ENCODE peak calls at places on chromosome 14, in nine cellular contexts. One of them, this sample, is unnamed.
A peak's percentile ranks its signal among the peaks of the same experiment; 100 is the strongest.

GRCh38 chr14:65268594-65268993 is 143.9 kb upstream of the FUT8 start:
- DNase-seq in dorsolateral prefrontal cortex: no peak
- DNase-seq in occipital lobe: no peak
- DNase-seq in MM.1S: no peak
- DNase-seq in natural killer cell treated with Interleukin-12 subunit alpha and Interleukin-12 subunit beta and Interleukin-15 and Interleukin-18, amount 100 ng/mL, for 72 hours: no peak
- DNase-seq in T-helper 2 cell: no peak
- DNase-seq in HCEC 1CT: no peak
- DNase-seq in A549: no peak
- DNase-seq in posterior cingulate gyrus: no peak
- DNase-seq in this sample: no peak

GRCh38 chr14:67436006-67436866 is 24.3 kb upstream of the PLEK2 start:
- DNase-seq in posterior cingulate gyrus: peak; percentile 47
- DNase-seq in A549: no peak
- DNase-seq in dorsolateral prefrontal cortex: no peak
- DNase-seq in HCEC 1CT: no peak
- DNase-seq in natural killer cell treated with Interleukin-12 subunit alpha and Interleukin-12 subunit beta and Interleukin-15 and Interleukin-18, amount 100 ng/mL, for 72 hours: no peak
- DNase-seq in occipital lobe: no peak
- DNase-seq in MM.1S: no peak
- DNase-seq in T-helper 2 cell: no peak
- DNase-seq in this sample: no peak

GRCh38 chr14:88322505-88323085 is 474 bp downstream of the KCNK10 start:
- DNase-seq in occipital lobe: peak; percentile 41
- DNase-seq in MM.1S: no peak
- DNase-seq in T-helper 2 cell: no peak
- DNase-seq in dorsolateral prefrontal cortex: peak; percentile 28
- DNase-seq in HCEC 1CT: no peak
- DNase-seq in A549: no peak
- DNase-seq in natural killer cell treated with Interleukin-12 subunit alpha and Interleukin-12 subunit beta and Interleukin-15 and Interleukin-18, amount 100 ng/mL, for 72 hours: no peak
- DNase-seq in posterior cingulate gyrus: peak; percentile 84
- DNase-seq in this sample: no peak

GRCh38 chr14:64045091-64045490 is 192.3 kb downstream of the SYNE2 start:
- DNase-seq in A549: no peak
- DNase-seq in occipital lobe: no peak
- DNase-seq in MM.1S: no peak
- DNase-seq in posterior cingulate gyrus: no peak
- DNase-seq in dorsolateral prefrontal cortex: no peak
- DNase-seq in T-helper 2 cell: no peak
- DNase-seq in HCEC 1CT: no peak
- DNase-seq in natural killer cell treated with Interleukin-12 subunit alpha and Interleukin-12 subunit beta and Interleukin-15 and Interleukin-18, amount 100 ng/mL, for 72 hours: no peak
- DNase-seq in this sample: no peak

GRCh38 chr14:72498646-72499045 is 395.3 kb downstream of the DPF3 start:
- DNase-seq in T-helper 2 cell: no peak
- DNase-seq in posterior cingulate gyrus: no peak
- DNase-seq in MM.1S: no peak
- DNase-seq in A549: no peak
- DNase-seq in natural killer cell treated with Interleukin-12 subunit alpha and Interleukin-12 subunit beta and Interleukin-15 and Interleukin-18, amount 100 ng/mL, for 72 hours: no peak
- DNase-seq in dorsolateral prefrontal cortex: no peak
- DNase-seq in occipital lobe: no peak
- DNase-seq in HCEC 1CT: no peak
- DNase-seq in this sample: no peak

GRCh38 chr14:64246688-64247087 is 47.5 kb downstream of the ESR2 start:
- DNase-seq in A549: no peak
- DNase-seq in HCEC 1CT: no peak
- DNase-seq in dorsolateral prefrontal cortex: no peak
- DNase-seq in occipital lobe: no peak
- DNase-seq in T-helper 2 cell: no peak
- DNase-seq in posterior cingulate gyrus: no peak
- DNase-seq in natural killer cell treated with Interleukin-12 subunit alpha and Interleukin-12 subunit beta and Interleukin-15 and Interleukin-18, amount 100 ng/mL, for 72 hours: no peak
- DNase-seq in MM.1S: no peak
- DNase-seq in this sample: no peak

GRCh38 chr14:81589381-81590065 is 55.9 kb upstream of the SEL1L start:
- DNase-seq in occipital lobe: no peak
- DNase-seq in dorsolateral prefrontal cortex: no peak
- DNase-seq in natural killer cell treated with Interleukin-12 subunit alpha and Interleukin-12 subunit beta and Interleukin-15 and Interleukin-18, amount 100 ng/mL, for 72 hours: no peak
- DNase-seq in MM.1S: no peak
- DNase-seq in T-helper 2 cell: no peak
- DNase-seq in A549: peak; percentile 4
- DNase-seq in HCEC 1CT: no peak
- DNase-seq in posterior cingulate gyrus: no peak
- DNase-seq in this sample: no peak

GRCh38 chr14:81655423-81656314 is 122.0 kb upstream of the SEL1L start:
- DNase-seq in HCEC 1CT: no peak
- DNase-seq in MM.1S: no peak
- DNase-seq in A549: peak; percentile 15
- DNase-seq in dorsolateral prefrontal cortex: no peak
- DNase-seq in natural killer cell treated with Interleukin-12 subunit alpha and Interleukin-12 subunit beta and Interleukin-15 and Interleukin-18, amount 100 ng/mL, for 72 hours: no peak
- DNase-seq in posterior cingulate gyrus: no peak
- DNase-seq in T-helper 2 cell: no peak
- DNase-seq in occipital lobe: no peak
- DNase-seq in this sample: no peak

GRCh38 chr14:64541261-64541970 is 875 bp downstream of the HSPA2 start:
- DNase-seq in HCEC 1CT: no peak
- DNase-seq in posterior cingulate gyrus: no peak
- DNase-seq in MM.1S: no peak
- DNase-seq in natural killer cell treated with Interleukin-12 subunit alpha and Interleukin-12 subunit beta and Interleukin-15 and Interleukin-18, amount 100 ng/mL, for 72 hours: no peak
- DNase-seq in dorsolateral prefrontal cortex: no peak
- DNase-seq in A549: peak; percentile 18
- DNase-seq in T-helper 2 cell: no peak
- DNase-seq in occipital lobe: no peak
- DNase-seq in this sample: peak; percentile 32

GRCh38 chr14:36866867-36867266 is 205.2 kb downstream of the PAX9 start:
- DNase-seq in posterior cingulate gyrus: no peak
- DNase-seq in dorsolateral prefrontal cortex: no peak
- DNase-seq in A549: no peak
- DNase-seq in natural killer cell treated with Interleukin-12 subunit alpha and Interleukin-12 subunit beta and Interleukin-15 and Interleukin-18, amount 100 ng/mL, for 72 hours: no peak
- DNase-seq in HCEC 1CT: no peak
- DNase-seq in occipital lobe: no peak
- DNase-seq in T-helper 2 cell: no peak
- DNase-seq in MM.1S: peak; percentile 6
- DNase-seq in this sample: no peak

GRCh38 chr14:100653409-100653808 is 66.2 kb upstream of the BEGAIN start:
- DNase-seq in T-helper 2 cell: no peak
- DNase-seq in posterior cingulate gyrus: peak; percentile 33
- DNase-seq in dorsolateral prefrontal cortex: no peak
- DNase-seq in A549: no peak
- DNase-seq in HCEC 1CT: no peak
- DNase-seq in occipital lobe: no peak
- DNase-seq in natural killer cell treated with Interleukin-12 subunit alpha and Interleukin-12 subunit beta and Interleukin-15 and Interleukin-18, amount 100 ng/mL, for 72 hours: no peak
- DNase-seq in MM.1S: no peak
- DNase-seq in this sample: no peak

GRCh38 chr14:105379946-105380345 is 18.4 kb upstream of the TEX22 start:
- DNase-seq in posterior cingulate gyrus: no peak
- DNase-seq in MM.1S: no peak
- DNase-seq in HCEC 1CT: no peak
- DNase-seq in A549: no peak
- DNase-seq in natural killer cell treated with Interleukin-12 subunit alpha and Interleukin-12 subunit beta and Interleukin-15 and Interleukin-18, amount 100 ng/mL, for 72 hours: no peak
- DNase-seq in T-helper 2 cell: no peak
- DNase-seq in occipital lobe: no peak
- DNase-seq in dorsolateral prefrontal cortex: no peak
- DNase-seq in this sample: no peak

GRCh38 chr14:51884086-51884927 is 23.9 kb downstream of the GNG2 start:
- DNase-seq in posterior cingulate gyrus: no peak
- DNase-seq in natural killer cell treated with Interleukin-12 subunit alpha and Interleukin-12 subunit beta and Interleukin-15 and Interleukin-18, amount 100 ng/mL, for 72 hours: no peak
- DNase-seq in MM.1S: no peak
- DNase-seq in T-helper 2 cell: no peak
- DNase-seq in A549: no peak
- DNase-seq in occipital lobe: no peak
- DNase-seq in HCEC 1CT: peak; percentile 85
- DNase-seq in dorsolateral prefrontal cortex: no peak
- DNase-seq in this sample: peak; percentile 63

GRCh38 chr14:91750634-91751198 is 18.8 kb upstream of the CATSPERB start:
- DNase-seq in dorsolateral prefrontal cortex: no peak
- DNase-seq in posterior cingulate gyrus: no peak
- DNase-seq in HCEC 1CT: no peak
- DNase-seq in MM.1S: no peak
- DNase-seq in occipital lobe: no peak
- DNase-seq in natural killer cell treated with Interleukin-12 subunit alpha and Interleukin-12 subunit beta and Interleukin-15 and Interleukin-18, amount 100 ng/mL, for 72 hours: no peak
- DNase-seq in T-helper 2 cell: no peak
- DNase-seq in A549: no peak
- DNase-seq in this sample: no peak

GRCh38 chr14:105275267-105275946 is 25.4 kb downstream of the BRF1 start:
- DNase-seq in T-helper 2 cell: no peak
- DNase-seq in natural killer cell treated with Interleukin-12 subunit alpha and Interleukin-12 subunit beta and Interleukin-15 and Interleukin-18, amount 100 ng/mL, for 72 hours: no peak
- DNase-seq in MM.1S: no peak
- DNase-seq in A549: no peak
- DNase-seq in dorsolateral prefrontal cortex: no peak
- DNase-seq in HCEC 1CT: peak; percentile 27
- DNase-seq in posterior cingulate gyrus: no peak
- DNase-seq in occipital lobe: no peak
- DNase-seq in this sample: peak; percentile 78

GRCh38 chr14:68857671-68858070 is 64.8 kb upstream of the ZFP36L1 start:
- DNase-seq in natural killer cell treated with Interleukin-12 subunit alpha and Interleukin-12 subunit beta and Interleukin-15 and Interleukin-18, amount 100 ng/mL, for 72 hours: no peak
- DNase-seq in HCEC 1CT: no peak
- DNase-seq in A549: no peak
- DNase-seq in MM.1S: no peak
- DNase-seq in T-helper 2 cell: no peak
- DNase-seq in dorsolateral prefrontal cortex: no peak
- DNase-seq in posterior cingulate gyrus: no peak
- DNase-seq in occipital lobe: no peak
- DNase-seq in this sample: no peak

GRCh38 chr14:67370830-67371229 is 10.7 kb downstream of the EIF2S1 start:
- DNase-seq in T-helper 2 cell: no peak
- DNase-seq in A549: no peak
- DNase-seq in occipital lobe: no peak
- DNase-seq in natural killer cell treated with Interleukin-12 subunit alpha and Interleukin-12 subunit beta and Interleukin-15 and Interleukin-18, amount 100 ng/mL, for 72 hours: no peak
- DNase-seq in MM.1S: no peak
- DNase-seq in dorsolateral prefrontal cortex: no peak
- DNase-seq in posterior cingulate gyrus: no peak
- DNase-seq in HCEC 1CT: peak; percentile 46
- DNase-seq in this sample: peak; percentile 60

GRCh38 chr14:69500736-69501135 is 16.2 kb downstream of the PLEKHD1 start:
- DNase-seq in HCEC 1CT: no peak
- DNase-seq in occipital lobe: peak; percentile 9
- DNase-seq in A549: no peak
- DNase-seq in natural killer cell treated with Interleukin-12 subunit alpha and Interleukin-12 subunit beta and Interleukin-15 and Interleukin-18, amount 100 ng/mL, for 72 hours: no peak
- DNase-seq in MM.1S: no peak
- DNase-seq in posterior cingulate gyrus: peak; percentile 85
- DNase-seq in T-helper 2 cell: no peak
- DNase-seq in dorsolateral prefrontal cortex: no peak
- DNase-seq in this sample: no peak

GRCh38 chr14:65821224-65821753 is 408.8 kb downstream of the FUT8 start:
- DNase-seq in HCEC 1CT: no peak
- DNase-seq in T-helper 2 cell: no peak
- DNase-seq in posterior cingulate gyrus: no peak
- DNase-seq in MM.1S: no peak
- DNase-seq in occipital lobe: no peak
- DNase-seq in dorsolateral prefrontal cortex: no peak
- DNase-seq in natural killer cell treated with Interleukin-12 subunit alpha and Interleukin-12 subunit beta and Interleukin-15 and Interleukin-18, amount 100 ng/mL, for 72 hours: no peak
- DNase-seq in A549: no peak
- DNase-seq in this sample: no peak

This sample was measured in EL.